ENCODE peak calls at places on chromosomes 3 and 15, in five cellular contexts. X is amygdala; M is naive thymus-derived CD8-positive, alpha-beta T cell; A is CD4-positive, CD25-positive, alpha-beta regulatory T cell; W is osteocyte. I is an unnamed sample.

GRCh38 chr3:25588441-25589103 is 76.1 kb downstream of the TOP2B start:
- DNase-seq in W (no peak), A (no peak), M (no peak), X (no peak), I (no peak)

GRCh38 chr3:81723732-81724313 is 37.6 kb downstream of the GBE1 start:
- DNase-seq in A (no peak), X (no peak), W (no peak), M (no peak), I (no peak)

GRCh38 chr3:172315401-172316091 is 132.7 kb downstream of the GHSR start:
- DNase-seq in X (no peak), M (no peak), A (peak), W (no peak), I (no peak)

GRCh38 chr15:66603301-66604179 is 37.7 kb upstream of the LCTL start:
- DNase-seq in A (peak), X (peak), M (peak), W (no peak), I (peak)

GRCh38 chr3:137792633-137793271 is 28.6 kb downstream of the SOX14 start:
- DNase-seq in A (no peak), M (no peak), W (no peak), X (no peak), I (no peak)

GRCh38 chr15:62732078-62732477 is 310.5 kb upstream of the TPM1 start:
- DNase-seq in A (no peak), X (no peak), M (no peak), W (no peak), I (no peak)

GRCh38 chr3:197599089-197599765 is 43.5 kb upstream of the BDH1 start:
- DNase-seq in X (no peak), W (peak), M (peak), A (peak), I (peak)

GRCh38 chr3:28243424-28244106 is 2.1 kb downstream of the CMC1 start:
- DNase-seq in A (no peak), X (no peak), M (peak), W (no peak), I (no peak)

GRCh38 chr3:119350114-119350513 is 55.9 kb downstream of the ARHGAP31 start:
- DNase-seq in M (no peak), W (no peak), X (no peak), A (no peak), I (no peak)

GRCh38 chr3:170033489-170033888 is 4.3 kb upstream of the GPR160 start:
- DNase-seq in X (no peak), M (peak), A (peak), W (no peak), I (peak)

GRCh38 chr3:28253040-28253715 is 11.8 kb downstream of the CMC1 start:
- DNase-seq in A (no peak), W (no peak), X (no peak), M (no peak), I (no peak)

GRCh38 chr3:194244167-194244566 is 107.0 kb downstream of the CPN2 start:
- DNase-seq in A (no peak), X (no peak), M (no peak), W (no peak), I (no peak)

GRCh38 chr15:34721802-34722795 is 32.7 kb downstream of the GJD2 start:
- DNase-seq in X (peak), A (no peak), W (peak), M (no peak), I (no peak)

GRCh38 chr15:76973362-76973743 is 21.6 kb upstream of the PSTPIP1 start:
- DNase-seq in W (peak), M (peak), A (peak), X (no peak), I (peak)

GRCh38 chr15:79981861-79982455 is 11.0 kb upstream of the BCL2A1 start:
- DNase-seq in W (peak), M (no peak), A (no peak), X (no peak), I (no peak)

GRCh38 chr3:14148041-14148985 is 23.5 kb downstream of the TMEM43 start:
- DNase-seq in M (no peak), X (no peak), A (no peak), W (peak), I (no peak)

GRCh38 chr15:90407871-90408317 is 19.9 kb downstream of the IQGAP1 start:
- DNase-seq in W (no peak), X (no peak), A (peak), M (peak), I (no peak)

GRCh38 chr15:81157195-81157938 is 23.3 kb downstream of the CFAP161 start:
- DNase-seq in X (no peak), M (no peak), A (no peak), W (no peak), I (no peak)

GRCh38 chr15:81863157-81863556 is 182.7 kb downstream of the MEX3B start:
- DNase-seq in X (no peak), A (no peak), M (no peak), W (no peak), I (no peak)

GRCh38 chr3:187236963-187237362 is 39.7 kb downstream of the RTP1 start:
- DNase-seq in X (no peak), A (no peak), W (no peak), M (no peak), I (no peak)

GRCh38 chr3:44476181-44476599 is 1.3 kb downstream of the ZNF445 start:
- DNase-seq in W (peak), A (peak), X (no peak), M (peak), I (no peak)

GRCh38 chr3:126781889-126782491 is 78.0 kb downstream of the CHCHD6 start:
- DNase-seq in A (no peak), X (no peak), W (no peak), M (no peak), I (no peak)

GRCh38 chr3:65996605-65997004 is 42.1 kb downstream of the MAGI1 start:
- DNase-seq in X (no peak), W (no peak), A (no peak), M (no peak), I (no peak)

GRCh38 chr3:195809796-195810454 is 1.8 kb downstream of the MUC4 start:
- DNase-seq in A (no peak), M (no peak), X (no peak), W (no peak), I (no peak)

GRCh38 chr15:60932051-60932915 is 296.8 kb downstream of the RORA start:
- DNase-seq in A (peak), W (no peak), X (no peak), M (peak), I (peak)

GRCh38 chr3:63364495-63364894 is 86.4 kb downstream of the SYNPR start:
- DNase-seq in W (no peak), A (no peak), X (no peak), M (no peak), I (no peak)

GRCh38 chr3:171790898-171791694 is 19.2 kb downstream of the PLD1 start:
- DNase-seq in A (no peak), M (no peak), X (no peak), W (no peak), I (no peak)

I was measured in T-cell.